ENCODE peak calls at places on chromosomes 2 and 18, in six cellular contexts. J is A549, T is ovary, E is tibial nerve, L is GM12878, W is esophagus muscularis mucosa. H is an unnamed sample.

GRCh38 chr2:202079289-202079688 is 6.2 kb downstream of the KIAA2012 start:
- DNase-seq in J (no peak), T (no peak), E (no peak), L (no peak), W (no peak), H (no peak)

GRCh38 chr2:196173505-196173904 is 2.1 kb upstream of the STK17B start:
- DNase-seq in J (no peak), T (no peak), E (no peak), L (no peak), W (no peak), H (no peak)

GRCh38 chr18:54260376-54261072 is 8.8 kb upstream of the POLI start:
- DNase-seq in J (no peak), T (no peak), E (no peak), L (no peak), W (no peak), H (no peak)

GRCh38 chr18:39702888-39703287 is 2137.3 kb upstream of the CELF4 start:
- DNase-seq in J (no peak), T (no peak), E (no peak), L (no peak), W (no peak), H (no peak)

GRCh38 chr18:6718255-6718654 is 11.3 kb upstream of the ARHGAP28 start:
- DNase-seq in J (no peak), T (no peak), E (no peak), L (no peak), W (no peak), H (no peak)

GRCh38 chr2:36734304-36734703 is 37.8 kb downstream of the VIT start:
- DNase-seq in J (no peak), T (no peak), E (no peak), L (no peak), W (no peak), H (no peak)

GRCh38 chr18:38805256-38805655 is 1239.7 kb upstream of the CELF4 start:
- DNase-seq in J (no peak), T (no peak), E (no peak), L (no peak), W (no peak), H (no peak)

GRCh38 chr2:189022002-189022401 is 47.8 kb downstream of the COL3A1 start:
- DNase-seq in J (no peak), T (no peak), E (peak), L (no peak), W (no peak), H (no peak)

GRCh38 chr2:182240862-182241371 is 185.9 kb downstream of the PDE1A start:
- DNase-seq in J (peak), T (no peak), E (no peak), L (peak), W (no peak), H (no peak)

GRCh38 chr2:1632006-1632348 is 112.3 kb downstream of the PXDN start:
- DNase-seq in J (no peak), T (no peak), E (no peak), L (no peak), W (no peak), H (no peak)

GRCh38 chr2:207122914-207123744 is 42.6 kb downstream of the KLF7 start:
- DNase-seq in J (no peak), T (no peak), E (no peak), L (no peak), W (no peak), H (no peak)

GRCh38 chr18:47163241-47163640 is 12.9 kb downstream of the IER3IP1 start:
- DNase-seq in J (no peak), T (no peak), E (no peak), L (no peak), W (no peak), H (no peak)

GRCh38 chr2:37283207-37283606 is 41.4 kb downstream of the PRKD3 start:
- DNase-seq in J (no peak), T (no peak), E (no peak), L (no peak), W (no peak), H (no peak)

GRCh38 chr2:156023266-156023879 is 309.1 kb downstream of the NR4A2 start:
- DNase-seq in J (no peak), T (no peak), E (no peak), L (no peak), W (no peak), H (no peak)

GRCh38 chr18:49548266-49548665 is 13.6 kb upstream of the LIPG start:
- DNase-seq in J (no peak), T (no peak), E (no peak), L (no peak), W (no peak), H (no peak)

GRCh38 chr18:75127143-75128021 is 81.6 kb downstream of the PTGR3 start:
- DNase-seq in J (no peak), T (no peak), E (no peak), L (no peak), W (peak), H (peak)

GRCh38 chr18:8337216-8337615 is 272.0 kb upstream of the RAB12 start:
- DNase-seq in J (no peak), T (no peak), E (no peak), L (no peak), W (no peak), H (no peak)

GRCh38 chr18:73636355-73636754 is 511.3 kb downstream of the FBXO15 start:
- DNase-seq in J (no peak), T (no peak), E (no peak), L (no peak), W (no peak), H (no peak)

GRCh38 chr2:212124597-212124996 is 414.0 kb downstream of the ERBB4 start:
- DNase-seq in J (peak), T (no peak), E (no peak), L (no peak), W (no peak), H (no peak)

GRCh38 chr2:127572841-127573240 is 37.4 kb downstream of the MYO7B start:
- DNase-seq in J (no peak), T (no peak), E (no peak), L (no peak), W (no peak), H (peak)

GRCh38 chr18:29969876-29970275 is 1072.7 kb downstream of the DSC3 start:
- DNase-seq in J (no peak), T (no peak), E (no peak), L (no peak), W (no peak), H (no peak)

GRCh38 chr18:69401475-69402218 is 959 bp downstream of the DOK6 start:
- DNase-seq in J (peak), T (no peak), E (no peak), L (no peak), W (no peak), H (no peak)

GRCh38 chr2:180524458-180524857 is 455.9 kb upstream of the UBE2E3 start:
- DNase-seq in J (no peak), T (no peak), E (no peak), L (no peak), W (no peak), H (no peak)

GRCh38 chr2:156675896-156676295 is 239.7 kb downstream of the GPD2 start:
- DNase-seq in J (no peak), T (no peak), E (no peak), L (no peak), W (no peak), H (no peak)

GRCh38 chr2:69572640-69573039 is 70.9 kb downstream of the AAK1 start:
- DNase-seq in J (no peak), T (no peak), E (no peak), L (no peak), W (no peak), H (no peak)

GRCh38 chr2:139850254-139850890 is 1070.2 kb upstream of the NXPH2 start:
- DNase-seq in J (no peak), T (no peak), E (no peak), L (no peak), W (no peak), H (no peak)
- TF ChIP-seq EP300 in J (no peak), T (no peak), E (no peak), L (no peak), W (no peak), H (no peak)

GRCh38 chr2:60299179-60299578 is 254.3 kb downstream of the BCL11A start:
- DNase-seq in J (no peak), T (no peak), E (no peak), L (no peak), W (no peak), H (no peak)

GRCh38 chr2:60297296-60298010 is 256.0 kb downstream of the BCL11A start:
- DNase-seq in J (no peak), T (no peak), E (no peak), L (no peak), W (no peak), H (no peak)

GRCh38 chr2:60294901-60295590 is 258.4 kb downstream of the BCL11A start:
- DNase-seq in J (no peak), T (no peak), E (no peak), L (no peak), W (no peak), H (no peak)

GRCh38 chr2:60295591-60295962 is 257.9 kb downstream of the BCL11A start:
- DNase-seq in J (no peak), T (no peak), E (no peak), L (no peak), W (no peak), H (no peak)

GRCh38 chr2:60296219-60296955 is 257.1 kb downstream of the BCL11A start:
- DNase-seq in J (no peak), T (no peak), E (no peak), L (no peak), W (no peak), H (no peak)
- H3K4me3 ChIP-seq in J (no peak), T (no peak), E (no peak), L (no peak), W (no peak), H (no peak)

GRCh38 chr2:104852161-104852689 is 1.7 kb upstream of the POU3F3 start:
- DNase-seq in J (no peak), T (no peak), E (no peak), L (no peak), W (peak), H (no peak)
- TF ChIP-seq EP300 in J (no peak), T (no peak), E (peak), L (no peak), W (no peak), H (no peak)

DNA sequence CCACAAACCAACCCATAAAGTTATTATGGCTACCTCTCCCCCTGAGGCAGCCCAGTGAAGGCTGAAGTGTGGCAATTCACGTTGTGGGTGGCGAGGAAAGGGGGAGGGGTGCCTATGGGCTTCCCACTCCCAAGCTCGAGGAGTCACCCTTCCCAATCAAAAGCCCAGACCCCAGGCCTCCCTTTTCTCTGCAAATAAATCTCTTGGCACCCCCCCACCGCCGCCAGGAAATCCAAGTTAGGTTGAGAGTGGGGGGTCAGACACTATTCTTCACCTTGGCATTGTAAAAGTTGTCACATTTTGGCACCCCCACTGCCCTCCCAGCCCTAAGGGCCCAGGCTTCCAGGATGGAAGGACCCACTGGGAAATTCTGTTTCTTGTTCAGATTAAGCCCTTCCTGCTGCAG is 6.9 kb downstream of the ANKRD53 start:
- DNase-seq in J (no peak), T (no peak), E (no peak), L (no peak), W (no peak), H (peak)
- H3K4me3 ChIP-seq in J (no peak), T (no peak), E (no peak), L (no peak), W (no peak), H (no peak)

GRCh38 chr18:26471027-26471426 is 77.3 kb downstream of the KCTD1 start:
- DNase-seq in J (no peak), T (no peak), E (no peak), L (no peak), W (no peak), H (no peak)

GRCh38 chr18:26474542-26474941 is 73.8 kb downstream of the KCTD1 start:
- DNase-seq in J (no peak), T (no peak), E (no peak), L (no peak), W (no peak), H (no peak)

GRCh38 chr18:26471826-26472225 is 76.5 kb downstream of the KCTD1 start:
- DNase-seq in J (no peak), T (no peak), E (no peak), L (no peak), W (no peak), H (no peak)

GRCh38 chr18:26476697-26477096 is 71.7 kb downstream of the KCTD1 start:
- DNase-seq in J (no peak), T (no peak), E (no peak), L (no peak), W (no peak), H (no peak)

DNA sequence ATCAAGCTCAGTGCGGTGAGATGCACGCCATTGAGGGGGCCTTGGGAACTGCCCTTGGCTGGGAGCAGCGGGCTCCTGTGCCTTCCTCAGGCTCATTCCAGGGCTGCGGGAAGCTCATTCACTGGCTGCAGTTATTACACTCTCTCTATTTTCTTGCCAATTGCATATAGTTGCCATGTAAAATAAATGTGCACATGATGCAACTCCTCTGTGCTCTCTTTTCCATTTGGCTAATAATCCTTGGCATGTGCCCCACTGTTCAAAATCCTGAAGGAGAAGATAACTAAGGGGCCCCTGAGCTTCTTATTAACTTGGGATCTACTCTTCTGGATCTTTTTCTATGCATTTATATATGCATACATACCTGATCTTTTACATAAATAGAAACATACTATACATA is 74.6 kb downstream of the KCTD1 start:
- DNase-seq in J (no peak), T (no peak), E (no peak), L (no peak), W (no peak), H (no peak)
- TF ChIP-seq EP300 in J (no peak), T (no peak), E (no peak), L (no peak), W (no peak), H (no peak)

DNA sequence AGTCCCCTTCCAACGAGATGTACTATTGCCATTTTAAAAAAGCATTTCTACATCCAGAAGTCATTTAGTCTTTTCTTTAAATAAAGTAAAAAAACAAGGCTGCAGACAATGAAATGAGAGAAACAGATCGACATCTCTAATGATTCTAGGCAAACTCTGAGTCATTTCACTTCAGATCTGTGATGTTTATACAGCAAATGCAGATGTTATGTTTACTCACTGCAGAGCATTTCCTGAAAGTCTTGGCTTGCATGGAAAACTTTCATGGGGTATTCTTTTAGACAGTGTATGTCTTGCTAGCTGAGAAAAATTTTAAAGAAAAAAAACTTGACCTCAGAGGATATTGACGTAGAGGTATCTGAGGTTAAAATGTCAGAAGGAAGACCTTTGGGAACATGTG is 797.4 kb downstream of the CNTNAP5 start:
- DNase-seq in J (no peak), T (no peak), E (no peak), L (no peak), W (no peak), H (no peak)
- H3K4me3 ChIP-seq in J (no peak), T (no peak), E (no peak), L (no peak), W (no peak), H (no peak)

DNA sequence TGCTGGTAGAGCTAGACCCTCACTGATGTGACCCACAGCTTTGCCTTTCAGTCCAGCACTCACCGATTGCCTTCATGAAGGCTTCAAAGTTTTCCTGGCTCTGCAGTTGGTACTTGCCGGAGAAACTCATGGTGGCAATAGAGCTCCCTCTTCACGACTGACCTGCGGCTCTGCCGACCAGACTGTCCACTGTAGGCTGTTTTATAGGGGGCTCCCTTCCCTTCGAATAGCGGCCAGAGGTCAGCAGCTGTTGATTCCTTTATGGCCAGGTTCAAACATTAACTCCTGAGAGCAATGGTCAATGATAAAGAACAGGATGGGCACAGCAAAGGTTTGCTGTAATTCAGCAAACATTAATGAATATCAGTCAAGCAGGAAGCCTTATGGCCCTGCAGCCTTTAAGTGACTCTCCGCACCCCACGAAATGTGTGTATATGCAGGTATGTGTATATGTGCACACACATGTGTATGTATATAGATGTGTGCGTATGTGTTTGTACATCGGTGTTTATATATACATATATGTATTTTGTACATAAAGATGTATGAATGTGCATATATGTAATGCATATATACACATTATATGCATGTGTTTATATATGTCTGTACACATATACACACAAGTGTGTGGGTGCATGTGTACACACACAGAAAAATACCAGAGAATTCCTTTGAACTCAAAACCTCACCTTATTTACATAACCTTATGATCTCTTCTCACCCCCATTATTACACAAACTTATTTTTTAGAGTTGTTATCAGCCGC is at the start of gene FABP1:
- DNase-seq in J (no peak), T (no peak), E (no peak), L (no peak), W (peak), H (no peak)
- TF ChIP-seq EP300 in J (no peak), T (no peak), E (no peak), L (no peak), W (no peak), H (no peak)

GRCh38 chr18:22283397-22283796 is 114.0 kb downstream of the GATA6 start:
- DNase-seq in J (no peak), T (no peak), E (no peak), L (no peak), W (no peak), H (no peak)

GRCh38 chr18:22284581-22285230 is 115.3 kb downstream of the GATA6 start:
- DNase-seq in J (no peak), T (no peak), E (no peak), L (no peak), W (no peak), H (no peak)

GRCh38 chr18:22290004-22290403 is 120.6 kb downstream of the GATA6 start:
- DNase-seq in J (no peak), T (no peak), E (no peak), L (no peak), W (no peak), H (no peak)

GRCh38 chr18:22285299-22286140 is 116.1 kb downstream of the GATA6 start:
- DNase-seq in J (no peak), T (no peak), E (no peak), L (no peak), W (no peak), H (no peak)

DNA sequence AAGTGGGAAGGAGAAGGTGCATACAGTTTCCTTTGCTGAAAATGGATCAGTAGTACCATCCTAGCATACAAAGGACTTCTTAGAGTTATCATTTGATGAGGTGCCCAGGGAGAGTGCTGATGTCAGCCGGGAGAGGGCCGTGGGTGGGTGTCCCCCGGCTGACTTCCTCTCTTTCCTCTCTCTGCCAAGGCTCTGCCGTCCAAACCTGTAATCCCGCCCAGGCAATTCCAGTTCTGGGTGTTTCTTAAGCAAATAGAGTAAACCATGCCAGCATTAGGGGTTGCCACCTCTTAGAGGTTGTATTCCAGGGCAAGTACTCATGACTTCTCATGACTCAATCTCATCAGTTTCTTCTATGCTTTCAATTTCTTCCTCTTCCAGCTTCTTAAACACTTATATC is 117.2 kb downstream of the GATA6 start:
- DNase-seq in J (no peak), T (no peak), E (no peak), L (no peak), W (no peak), H (no peak)
- H3K4me3 ChIP-seq in J (no peak), T (no peak), E (no peak), L (no peak), W (no peak), H (no peak)

GRCh38 chr2:222806606-222807036 is 54.2 kb upstream of the ACSL3 start:
- DNase-seq in J (no peak), T (no peak), E (no peak), L (no peak), W (no peak), H (no peak)

GRCh38 chr2:222805591-222806304 is 55.1 kb upstream of the ACSL3 start:
- DNase-seq in J (no peak), T (no peak), E (no peak), L (no peak), W (no peak), H (no peak)

GRCh38 chr2:222799262-222799918 is 61.4 kb upstream of the ACSL3 start:
- DNase-seq in J (no peak), T (no peak), E (no peak), L (no peak), W (no peak), H (no peak)

GRCh38 chr2:222798528-222798927 is 62.3 kb upstream of the ACSL3 start:
- DNase-seq in J (no peak), T (no peak), E (no peak), L (no peak), W (no peak), H (no peak)

GRCh38 chr2:222802502-222803196 is 58.2 kb upstream of the ACSL3 start:
- DNase-seq in J (no peak), T (no peak), E (no peak), L (no peak), W (no peak), H (no peak)
- TF ChIP-seq EP300 in J (no peak), T (no peak), E (no peak), L (no peak), W (no peak), H (no peak)